ENCODE peak calls at places on chromosomes 11 and 22, in five cellular contexts. One of them, this sample, is unnamed.

GRCh38 chr11:119843760-119844330 is 114.8 kb upstream of the NECTIN1 start:
- DNase-seq in effector memory CD8-positive, alpha-beta T cell: no peak
- DNase-seq in H4: no peak
- DNase-seq in NCI-H1930: no peak
- DNase-seq in fibroblast of lung: peak
- DNase-seq in this sample: peak

GRCh38 chr22:31127181-31127772 is 4.5 kb downstream of the INPP5J start:
- DNase-seq in effector memory CD8-positive, alpha-beta T cell: no peak
- DNase-seq in H4: no peak
- DNase-seq in NCI-H1930: no peak
- DNase-seq in fibroblast of lung: no peak
- DNase-seq in this sample: no peak

GRCh38 chr22:26986051-26986881 is 328.9 kb downstream of the MIAT start:
- DNase-seq in effector memory CD8-positive, alpha-beta T cell: no peak
- DNase-seq in H4: no peak
- DNase-seq in NCI-H1930: no peak
- DNase-seq in fibroblast of lung: peak
- DNase-seq in this sample: no peak

GRCh38 chr22:36454916-36455570 is 26.4 kb downstream of the TXN2 start:
- DNase-seq in effector memory CD8-positive, alpha-beta T cell: peak
- DNase-seq in H4: peak
- DNase-seq in NCI-H1930: peak
- DNase-seq in fibroblast of lung: peak
- DNase-seq in this sample: peak

GRCh38 chr11:67504023-67504949 is 877 bp downstream of the PITPNM1 start:
- DNase-seq in effector memory CD8-positive, alpha-beta T cell: peak
- DNase-seq in H4: no peak
- DNase-seq in NCI-H1930: peak
- DNase-seq in fibroblast of lung: peak
- DNase-seq in this sample: peak

GRCh38 chr22:21108379-21109115 is 62.8 kb downstream of the LRRC74B start:
- DNase-seq in effector memory CD8-positive, alpha-beta T cell: no peak
- DNase-seq in H4: no peak
- DNase-seq in NCI-H1930: no peak
- DNase-seq in fibroblast of lung: no peak
- DNase-seq in this sample: no peak

GRCh38 chr11:86904001-86904400 is 51.2 kb downstream of the FZD4 start:
- DNase-seq in effector memory CD8-positive, alpha-beta T cell: no peak
- DNase-seq in H4: no peak
- DNase-seq in NCI-H1930: no peak
- DNase-seq in fibroblast of lung: no peak
- DNase-seq in this sample: no peak

GRCh38 chr22:21044931-21045584 is 688 bp upstream of the LRRC74B start:
- DNase-seq in effector memory CD8-positive, alpha-beta T cell: no peak
- DNase-seq in H4: no peak
- DNase-seq in NCI-H1930: no peak
- DNase-seq in fibroblast of lung: peak
- DNase-seq in this sample: peak

GRCh38 chr11:69114362-69114761 is 41.4 kb upstream of the SMIM38 start:
- DNase-seq in effector memory CD8-positive, alpha-beta T cell: no peak
- DNase-seq in H4: no peak
- DNase-seq in NCI-H1930: no peak
- DNase-seq in fibroblast of lung: no peak
- DNase-seq in this sample: no peak

GRCh38 chr11:122910775-122911174 is 28.2 kb downstream of the JHY start:
- DNase-seq in effector memory CD8-positive, alpha-beta T cell: no peak
- DNase-seq in H4: no peak
- DNase-seq in NCI-H1930: peak
- DNase-seq in fibroblast of lung: peak
- DNase-seq in this sample: no peak

GRCh38 chr11:75174348-75174747 is 23.4 kb downstream of the SLCO2B1 start:
- DNase-seq in effector memory CD8-positive, alpha-beta T cell: no peak
- DNase-seq in H4: no peak
- DNase-seq in NCI-H1930: no peak
- DNase-seq in fibroblast of lung: no peak
- DNase-seq in this sample: no peak

GRCh38 chr11:59660621-59661020 is 8.2 kb downstream of the PATL1 start:
- DNase-seq in effector memory CD8-positive, alpha-beta T cell: no peak
- DNase-seq in H4: no peak
- DNase-seq in NCI-H1930: no peak
- DNase-seq in fibroblast of lung: no peak
- DNase-seq in this sample: no peak

GRCh38 chr11:67666303-67666645 is 8.1 kb downstream of the ALDH3B2 start:
- DNase-seq in effector memory CD8-positive, alpha-beta T cell: no peak
- DNase-seq in H4: no peak
- DNase-seq in NCI-H1930: no peak
- DNase-seq in fibroblast of lung: no peak
- DNase-seq in this sample: no peak

GRCh38 chr11:2796091-2796490 is 89.5 kb downstream of the CDKN1C start:
- DNase-seq in effector memory CD8-positive, alpha-beta T cell: no peak
- DNase-seq in H4: no peak
- DNase-seq in NCI-H1930: no peak
- DNase-seq in fibroblast of lung: no peak
- DNase-seq in this sample: no peak

GRCh38 chr11:66845143-66845875 is 2.1 kb downstream of the RCE1 start:
- DNase-seq in effector memory CD8-positive, alpha-beta T cell: no peak
- DNase-seq in H4: no peak
- DNase-seq in NCI-H1930: no peak
- DNase-seq in fibroblast of lung: no peak
- DNase-seq in this sample: peak

GRCh38 chr11:33344611-33345010 is 87.4 kb downstream of the HIPK3 start:
- DNase-seq in effector memory CD8-positive, alpha-beta T cell: no peak
- DNase-seq in H4: no peak
- DNase-seq in NCI-H1930: no peak
- DNase-seq in fibroblast of lung: peak
- DNase-seq in this sample: no peak

GRCh38 chr11:65859812-65860277 is 388 bp upstream of the MUS81 start:
- DNase-seq in effector memory CD8-positive, alpha-beta T cell: no peak
- DNase-seq in H4: no peak
- DNase-seq in NCI-H1930: peak
- DNase-seq in fibroblast of lung: no peak
- DNase-seq in this sample: no peak

GRCh38 chr11:93025558-93026255 is 56.3 kb downstream of the MTNR1B start:
- DNase-seq in effector memory CD8-positive, alpha-beta T cell: no peak
- DNase-seq in H4: no peak
- DNase-seq in NCI-H1930: no peak
- DNase-seq in fibroblast of lung: no peak
- DNase-seq in this sample: no peak

GRCh38 chr11:86676533-86677154 is 4.2 kb upstream of the ME3 start:
- DNase-seq in effector memory CD8-positive, alpha-beta T cell: no peak
- DNase-seq in H4: no peak
- DNase-seq in NCI-H1930: peak
- DNase-seq in fibroblast of lung: no peak
- DNase-seq in this sample: no peak

GRCh38 chr11:25625094-25625493 is 706.8 kb upstream of the ANO3 start:
- DNase-seq in effector memory CD8-positive, alpha-beta T cell: no peak
- DNase-seq in H4: no peak
- DNase-seq in NCI-H1930: no peak
- DNase-seq in fibroblast of lung: no peak
- DNase-seq in this sample: no peak

GRCh38 chr11:58998480-58999290 is 59.4 kb downstream of the GLYATL1 start:
- DNase-seq in effector memory CD8-positive, alpha-beta T cell: no peak
- DNase-seq in H4: no peak
- DNase-seq in NCI-H1930: no peak
- DNase-seq in fibroblast of lung: no peak
- DNase-seq in this sample: no peak

GRCh38 chr11:17992916-17993315 is 19.9 kb downstream of the SERGEF start:
- DNase-seq in effector memory CD8-positive, alpha-beta T cell: no peak
- DNase-seq in H4: no peak
- DNase-seq in NCI-H1930: no peak
- DNase-seq in fibroblast of lung: no peak
- DNase-seq in this sample: no peak

This sample was measured in hepatic stellate cell.